ENCODE peak calls at places on chromosomes 4 and X, in five cellular contexts. One of them, this sample, is unnamed.

GRCh38 chr4:107747748-107748486 is 27.9 kb upstream of the PAPSS1 start:
- DNase-seq in PC-3: peak; percentile 57
- DNase-seq in neural progenitor cell: no peak
- DNase-seq in hepatocyte: no peak
- DNase-seq in GM23338: no peak
- DNase-seq in this sample: no peak

GRCh38 chr4:185991750-185992149 is 77.2 kb upstream of the TLR3 start:
- DNase-seq in neural progenitor cell: no peak
- DNase-seq in PC-3: no peak
- DNase-seq in hepatocyte: no peak
- DNase-seq in GM23338: no peak
- DNase-seq in this sample: no peak

GRCh38 chrX:73855546-73855945 is 292.5 kb downstream of the CHIC1 start:
- DNase-seq in hepatocyte: peak; percentile 80
- DNase-seq in PC-3: peak; percentile 78
- DNase-seq in neural progenitor cell: peak; percentile 73
- DNase-seq in GM23338: peak; percentile 67
- DNase-seq in this sample: peak; percentile 75

GRCh38 chr4:26320159-26320452 is 708 bp upstream of the RBPJ start:
- DNase-seq in PC-3: no peak
- DNase-seq in hepatocyte: no peak
- DNase-seq in neural progenitor cell: no peak
- DNase-seq in GM23338: no peak
- DNase-seq in this sample: peak; percentile 69

GRCh38 chrX:111914398-111915092 is 38.6 kb downstream of the TRPC5OS start:
- DNase-seq in GM23338: peak; percentile 27
- DNase-seq in hepatocyte: peak; percentile 34
- DNase-seq in PC-3: peak; percentile 82
- DNase-seq in neural progenitor cell: no peak
- DNase-seq in this sample: peak; percentile 5

GRCh38 chr4:72902354-72902753 is 167.2 kb downstream of the COX18 start:
- DNase-seq in hepatocyte: no peak
- DNase-seq in GM23338: no peak
- DNase-seq in neural progenitor cell: no peak
- DNase-seq in PC-3: peak; percentile 73
- DNase-seq in this sample: no peak

GRCh38 chr4:156495836-156496235 is 475.8 kb downstream of the PDGFC start:
- DNase-seq in hepatocyte: no peak
- DNase-seq in GM23338: no peak
- DNase-seq in neural progenitor cell: no peak
- DNase-seq in PC-3: peak; percentile 20
- DNase-seq in this sample: no peak

GRCh38 chr4:148026022-148026421 is 294.1 kb downstream of the ARHGAP10 start:
- DNase-seq in hepatocyte: no peak
- DNase-seq in PC-3: no peak
- DNase-seq in GM23338: no peak
- DNase-seq in neural progenitor cell: no peak
- DNase-seq in this sample: peak; percentile 95

GRCh38 chrX:149539283-149540132 is 1.3 kb upstream of the EOLA1 start:
- DNase-seq in neural progenitor cell: peak; percentile 91
- DNase-seq in GM23338: peak; percentile 85
- DNase-seq in hepatocyte: peak; percentile 90
- DNase-seq in PC-3: peak; percentile 88
- DNase-seq in this sample: peak; percentile 88

GRCh38 chr4:81405900-81406401 is 65.8 kb downstream of the RASGEF1B start:
- DNase-seq in GM23338: peak; percentile 88
- DNase-seq in PC-3: peak; percentile 69
- DNase-seq in neural progenitor cell: peak; percentile 89
- DNase-seq in hepatocyte: peak; percentile 89
- DNase-seq in this sample: peak; percentile 89

GRCh38 chrX:112851806-112852205 is 11.2 kb upstream of the AMOT start:
- DNase-seq in PC-3: no peak
- DNase-seq in neural progenitor cell: no peak
- DNase-seq in GM23338: no peak
- DNase-seq in hepatocyte: peak; percentile 56
- DNase-seq in this sample: peak; percentile 36

GRCh38 chr4:6688879-6689505 is 4.7 kb upstream of the S100P start:
- DNase-seq in PC-3: peak; percentile 92
- DNase-seq in neural progenitor cell: peak; percentile 31
- DNase-seq in GM23338: peak; percentile 72
- DNase-seq in hepatocyte: peak; percentile 90
- DNase-seq in this sample: peak; percentile 94

GRCh38 chr4:15765910-15766703 is 12.0 kb upstream of the CD38 start:
- DNase-seq in PC-3: no peak
- DNase-seq in GM23338: no peak
- DNase-seq in neural progenitor cell: no peak
- DNase-seq in hepatocyte: no peak
- DNase-seq in this sample: no peak

GRCh38 chr4:10111067-10111801 is 5.4 kb downstream of the WDR1 start:
- DNase-seq in neural progenitor cell: no peak
- DNase-seq in hepatocyte: no peak
- DNase-seq in PC-3: no peak
- DNase-seq in GM23338: peak; percentile 41
- DNase-seq in this sample: no peak

GRCh38 chr4:117529401-117529800 is 444.0 kb upstream of the TRAM1L1 start:
- DNase-seq in hepatocyte: no peak
- DNase-seq in neural progenitor cell: no peak
- DNase-seq in GM23338: no peak
- DNase-seq in PC-3: no peak
- DNase-seq in this sample: no peak

GRCh38 chr4:14180166-14180565 is 552.6 kb upstream of the BOD1L1 start:
- DNase-seq in hepatocyte: no peak
- DNase-seq in neural progenitor cell: no peak
- DNase-seq in GM23338: no peak
- DNase-seq in PC-3: no peak
- DNase-seq in this sample: no peak

GRCh38 chr4:72525938-72526337 is 43.1 kb downstream of the ADAMTS3 start:
- DNase-seq in hepatocyte: peak; percentile 50
- DNase-seq in PC-3: no peak
- DNase-seq in neural progenitor cell: no peak
- DNase-seq in GM23338: no peak
- DNase-seq in this sample: peak; percentile 50

GRCh38 chr4:83010111-83010521 is 507 bp downstream of the LIN54 start:
- DNase-seq in neural progenitor cell: no peak
- DNase-seq in hepatocyte: peak; percentile 37
- DNase-seq in PC-3: peak; percentile 7
- DNase-seq in GM23338: peak; percentile 51
- DNase-seq in this sample: peak; percentile 77

GRCh38 chr4:46073778-46074177 is 50.1 kb downstream of the GABRG1 start:
- DNase-seq in GM23338: no peak
- DNase-seq in PC-3: no peak
- DNase-seq in hepatocyte: no peak
- DNase-seq in neural progenitor cell: no peak
- DNase-seq in this sample: no peak

GRCh38 chr4:78937837-78938236 is 1.4 kb downstream of the PAQR3 start:
- DNase-seq in GM23338: no peak
- DNase-seq in neural progenitor cell: no peak
- DNase-seq in PC-3: peak; percentile 18
- DNase-seq in hepatocyte: no peak
- DNase-seq in this sample: peak; percentile 75

GRCh38 chrX:73127700-73128241 is 48.5 kb upstream of the PABPC1L2A start:
- DNase-seq in PC-3: peak; percentile 51
- DNase-seq in GM23338: peak; percentile 86
- DNase-seq in hepatocyte: peak; percentile 2
- DNase-seq in neural progenitor cell: peak; percentile 3
- DNase-seq in this sample: no peak

GRCh38 chr4:118825799-118826198 is 10.1 kb downstream of the SEC24D start:
- DNase-seq in hepatocyte: no peak
- DNase-seq in GM23338: no peak
- DNase-seq in PC-3: no peak
- DNase-seq in neural progenitor cell: no peak
- DNase-seq in this sample: no peak

GRCh38 chr4:74362347-74362746 is 2.6 kb upstream of the EREG start:
- DNase-seq in neural progenitor cell: no peak
- DNase-seq in GM23338: no peak
- DNase-seq in hepatocyte: no peak
- DNase-seq in PC-3: peak; percentile 69
- DNase-seq in this sample: peak; percentile 13

GRCh38 chr4:8739820-8740665 is 131.6 kb downstream of the HMX1 start:
- DNase-seq in PC-3: no peak
- DNase-seq in neural progenitor cell: no peak
- DNase-seq in GM23338: no peak
- DNase-seq in hepatocyte: no peak
- DNase-seq in this sample: no peak

GRCh38 chrX:71367396-71367795 is 1.2 kb downstream of the TAF1 start:
- DNase-seq in PC-3: no peak
- DNase-seq in hepatocyte: no peak
- DNase-seq in GM23338: no peak
- DNase-seq in neural progenitor cell: no peak
- DNase-seq in this sample: peak; percentile 20

GRCh38 chr4:146381263-146381872 is 140.4 kb downstream of the SLC10A7 start:
- DNase-seq in PC-3: no peak
- DNase-seq in neural progenitor cell: no peak
- DNase-seq in hepatocyte: no peak
- DNase-seq in GM23338: peak; percentile 48
- DNase-seq in this sample: no peak

GRCh38 chr4:158856852-158857251 is 88.0 kb downstream of the FNIP2 start:
- DNase-seq in GM23338: peak; percentile 48
- DNase-seq in neural progenitor cell: peak; percentile 34
- DNase-seq in hepatocyte: peak; percentile 41
- DNase-seq in PC-3: peak; percentile 52
- DNase-seq in this sample: peak; percentile 64

GRCh38 chrX:17580529-17581155 is 156.7 kb upstream of the SCML1 start:
- DNase-seq in PC-3: no peak
- DNase-seq in neural progenitor cell: no peak
- DNase-seq in GM23338: no peak
- DNase-seq in hepatocyte: peak; percentile 16
- DNase-seq in this sample: peak; percentile 76

GRCh38 chrX:43973249-43973672 is at the start of gene NDP:
- DNase-seq in PC-3: peak; percentile 40
- DNase-seq in hepatocyte: peak; percentile 36
- DNase-seq in GM23338: peak; percentile 37
- DNase-seq in neural progenitor cell: peak; percentile 39
- DNase-seq in this sample: peak; percentile 34
- TF ChIP-seq EZH2 in PC-3: no peak
- TF ChIP-seq EZH2 in hepatocyte: no peak
- TF ChIP-seq EZH2 in GM23338: no peak
- TF ChIP-seq EZH2 in neural progenitor cell: no peak
- TF ChIP-seq EZH2 in this sample: no peak

GRCh38 chr4:140242357-140243284 is 88.6 kb upstream of the MAML3 start:
- DNase-seq in hepatocyte: no peak
- DNase-seq in GM23338: no peak
- DNase-seq in PC-3: peak; percentile 32
- DNase-seq in neural progenitor cell: no peak
- DNase-seq in this sample: no peak
- H2AFZ ChIP-seq in hepatocyte: peak overlapping the region; percentile 63
- H2AFZ ChIP-seq in GM23338: peak overlapping the region; percentile 90
- H2AFZ ChIP-seq in PC-3: peak overlapping the region; percentile 71
- H2AFZ ChIP-seq in neural progenitor cell: peak overlapping the region; percentile 100
- H2AFZ ChIP-seq in this sample: peak overlapping the region; percentile 41

GRCh38 chr4:140085924-140086323 is 68.1 kb downstream of the MAML3 start:
- DNase-seq in PC-3: no peak
- DNase-seq in neural progenitor cell: no peak
- DNase-seq in GM23338: no peak
- DNase-seq in hepatocyte: no peak
- DNase-seq in this sample: no peak
- TF ChIP-seq EZH2phosphoT487 in PC-3: no peak
- TF ChIP-seq EZH2phosphoT487 in neural progenitor cell: no peak
- TF ChIP-seq EZH2phosphoT487 in GM23338: no peak
- TF ChIP-seq EZH2phosphoT487 in hepatocyte: no peak
- TF ChIP-seq EZH2phosphoT487 in this sample: no peak

GRCh38 chrX:53224860-53225797 is at the start of gene KDM5C:
- DNase-seq in neural progenitor cell: peak; percentile 98
- DNase-seq in GM23338: peak; percentile 89
- DNase-seq in PC-3: peak; percentile 90
- DNase-seq in hepatocyte: peak; percentile 97
- DNase-seq in this sample: peak; percentile 90

GRCh38 chrX:53234484-53234883 is 9.5 kb upstream of the KDM5C start:
- DNase-seq in neural progenitor cell: no peak
- DNase-seq in PC-3: no peak
- DNase-seq in GM23338: no peak
- DNase-seq in hepatocyte: no peak
- DNase-seq in this sample: no peak

GRCh38 chrX:53227224-53227765 is 2.3 kb upstream of the KDM5C start:
- DNase-seq in neural progenitor cell: no peak
- DNase-seq in hepatocyte: no peak
- DNase-seq in PC-3: no peak
- DNase-seq in GM23338: no peak
- DNase-seq in this sample: no peak

GRCh38 chrX:53233536-53233935 is 8.5 kb upstream of the KDM5C start:
- DNase-seq in neural progenitor cell: no peak
- DNase-seq in PC-3: no peak
- DNase-seq in hepatocyte: no peak
- DNase-seq in GM23338: no peak
- DNase-seq in this sample: no peak

DNA sequence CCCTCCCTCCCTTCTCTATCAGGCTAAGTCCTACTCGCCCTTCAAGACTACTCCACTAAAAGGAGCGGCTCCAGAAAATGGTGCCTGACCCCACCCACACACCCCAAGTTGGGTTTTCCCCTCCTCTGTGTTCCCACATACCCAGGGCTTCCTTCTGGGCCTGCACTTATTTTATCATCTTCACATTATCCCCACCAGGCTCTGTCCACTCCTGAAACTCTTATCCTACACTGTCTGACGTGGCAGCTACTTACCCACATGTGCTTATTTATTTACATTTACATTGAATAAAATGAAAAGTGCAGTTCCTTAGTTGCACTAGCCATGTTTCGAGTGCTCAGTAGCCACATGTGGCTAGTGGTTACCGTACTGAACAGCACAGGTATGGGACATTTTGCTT is 5.1 kb upstream of the KDM5C start:
- DNase-seq in GM23338: peak; percentile 14
- DNase-seq in neural progenitor cell: no peak
- DNase-seq in PC-3: no peak
- DNase-seq in hepatocyte: no peak
- DNase-seq in this sample: no peak
- TF ChIP-seq EZH2 in GM23338: no peak
- TF ChIP-seq EZH2 in neural progenitor cell: no peak
- TF ChIP-seq EZH2 in PC-3: no peak
- TF ChIP-seq EZH2 in hepatocyte: no peak
- TF ChIP-seq EZH2 in this sample: no peak

GRCh38 chr4:150577786-150578185 is 4.2 kb upstream of the MAB21L2 start:
- DNase-seq in PC-3: no peak
- DNase-seq in hepatocyte: no peak
- DNase-seq in GM23338: no peak
- DNase-seq in neural progenitor cell: no peak
- DNase-seq in this sample: no peak

GRCh38 chr4:150581206-150581605 is 745 bp upstream of the MAB21L2 start:
- DNase-seq in neural progenitor cell: no peak
- DNase-seq in hepatocyte: no peak
- DNase-seq in PC-3: no peak
- DNase-seq in GM23338: no peak
- DNase-seq in this sample: no peak

GRCh38 chr4:150580244-150580643 is 1.7 kb upstream of the MAB21L2 start:
- DNase-seq in GM23338: peak; percentile 8
- DNase-seq in PC-3: no peak
- DNase-seq in neural progenitor cell: peak; percentile 53
- DNase-seq in hepatocyte: no peak
- DNase-seq in this sample: no peak

GRCh38 chr4:150579591-150580234 is 2.2 kb upstream of the MAB21L2 start:
- DNase-seq in hepatocyte: peak; percentile 46
- DNase-seq in GM23338: peak; percentile 50
- DNase-seq in PC-3: no peak
- DNase-seq in neural progenitor cell: peak; percentile 75
- DNase-seq in this sample: peak; percentile 66

GRCh38 chr4:150578745-150579470 is 3.0 kb upstream of the MAB21L2 start:
- DNase-seq in neural progenitor cell: peak; percentile 74
- DNase-seq in PC-3: no peak
- DNase-seq in GM23338: peak; percentile 77
- DNase-seq in hepatocyte: peak; percentile 24
- DNase-seq in this sample: peak; percentile 36
- H2AFZ ChIP-seq in neural progenitor cell: peak overlapping the region; percentile 45
- H2AFZ ChIP-seq in PC-3: no peak overlapping the region
- H2AFZ ChIP-seq in GM23338: no peak overlapping the region
- H2AFZ ChIP-seq in hepatocyte: peak overlapping the region; percentile 28
- H2AFZ ChIP-seq in this sample: peak overlapping the region; percentile 83